ENCODE peak calls at places on chromosomes 13 and 19, in five cellular contexts. Q is testis, I is spleen, U is prostate gland, K is uterus. G is an unnamed sample.
A peak's percentile ranks its signal among the peaks of the same experiment; 100 is the strongest.

GRCh38 chr19:17248011-17248776 is 2.5 kb upstream of the NR2F6 start:
- DNase-seq in Q (no peak), I (no peak), U (no peak), K (no peak), G (no peak)

GRCh38 chr13:75481176-75482069 is 546 bp downstream of the TBC1D4 start:
- DNase-seq in Q (peak; percentile 34), I (peak; percentile 87), U (peak; percentile 21), K (peak; percentile 36), G (peak; percentile 50)

GRCh38 chr13:113531041-113531873 is 40.7 kb upstream of the DCUN1D2 start:
- DNase-seq in Q (peak; percentile 10), I (peak; percentile 61), U (no peak), K (no peak), G (no peak)

GRCh38 chr13:23615677-23616076 is 45.5 kb downstream of the TNFRSF19 start:
- DNase-seq in Q (no peak), I (no peak), U (no peak), K (no peak), G (no peak)

GRCh38 chr19:52748336-52748950 is 13.6 kb upstream of the ZNF611 start:
- DNase-seq in Q (no peak), I (no peak), U (peak; percentile 22), K (peak; percentile 39), G (no peak)

GRCh38 chr13:81760316-81760715 is 1419.4 kb upstream of the SPRY2 start:
- DNase-seq in Q (no peak), I (no peak), U (no peak), K (no peak), G (no peak)

GRCh38 chr19:33700408-33700757 is 78.6 kb downstream of the CHST8 start:
- DNase-seq in Q (no peak), I (peak; percentile 41), U (no peak), K (no peak), G (no peak)

GRCh38 chr19:34661357-34661756 is 15.6 kb downstream of the SCGB2B2 start:
- DNase-seq in Q (no peak), I (no peak), U (peak; percentile 67), K (no peak), G (peak; percentile 19)

GRCh38 chr13:97976551-97977375 is 23.3 kb downstream of the IPO5 start:
- DNase-seq in Q (peak; percentile 92), I (peak; percentile 90), U (no peak), K (no peak), G (no peak)

GRCh38 chr13:31639443-31640163 is 99.7 kb upstream of the RXFP2 start:
- DNase-seq in Q (no peak), I (no peak), U (no peak), K (no peak), G (no peak)

GRCh38 chr19:13974073-13974472 is 21.8 kb downstream of the DCAF15 start:
- DNase-seq in Q (peak; percentile 31), I (no peak), U (peak; percentile 78), K (no peak), G (peak; percentile 23)

GRCh38 chr13:41606646-41607045 is 149.3 kb downstream of the RGCC start:
- DNase-seq in Q (no peak), I (no peak), U (no peak), K (no peak), G (no peak)

GRCh38 chr19:46493236-46494114 is 2.2 kb downstream of the PNMA8B start:
- DNase-seq in Q (no peak), I (peak; percentile 80), U (no peak), K (peak; percentile 50), G (no peak)

GRCh38 chr13:21567714-21568113 is 36.3 kb downstream of the MICU2 start:
- DNase-seq in Q (no peak), I (no peak), U (no peak), K (no peak), G (no peak)

GRCh38 chr13:20102776-20103175 is 58.1 kb downstream of the GJA3 start:
- DNase-seq in Q (no peak), I (no peak), U (no peak), K (no peak), G (no peak)

GRCh38 chr13:93603043-93603442 is 376.4 kb downstream of the GPC6 start:
- DNase-seq in Q (no peak), I (no peak), U (no peak), K (no peak), G (no peak)

GRCh38 chr13:20825476-20825875 is 51.7 kb upstream of the EEF1AKMT1 start:
- DNase-seq in Q (no peak), I (no peak), U (no peak), K (no peak), G (peak; percentile 32)

GRCh38 chr13:107730835-107731234 is 484.5 kb downstream of the LIG4 start:
- DNase-seq in Q (no peak), I (no peak), U (no peak), K (no peak), G (no peak)

GRCh38 chr13:31051999-31052398 is 109.7 kb downstream of the HSPH1 start:
- DNase-seq in Q (no peak), I (no peak), U (no peak), K (no peak), G (no peak)

GRCh38 chr13:49927755-49928154 is 8.4 kb downstream of the SPRYD7 start:
- DNase-seq in Q (no peak), I (no peak), U (no peak), K (no peak), G (no peak)

GRCh38 chr19:29858000-29858596 is 46.3 kb downstream of the CCNE1 start:
- DNase-seq in Q (no peak), I (no peak), U (no peak), K (no peak), G (peak; percentile 61)

GRCh38 chr13:41179593-41180250 is 14.6 kb downstream of the KBTBD7 start:
- DNase-seq in Q (no peak), I (no peak), U (no peak), K (no peak), G (no peak)

DNA sequence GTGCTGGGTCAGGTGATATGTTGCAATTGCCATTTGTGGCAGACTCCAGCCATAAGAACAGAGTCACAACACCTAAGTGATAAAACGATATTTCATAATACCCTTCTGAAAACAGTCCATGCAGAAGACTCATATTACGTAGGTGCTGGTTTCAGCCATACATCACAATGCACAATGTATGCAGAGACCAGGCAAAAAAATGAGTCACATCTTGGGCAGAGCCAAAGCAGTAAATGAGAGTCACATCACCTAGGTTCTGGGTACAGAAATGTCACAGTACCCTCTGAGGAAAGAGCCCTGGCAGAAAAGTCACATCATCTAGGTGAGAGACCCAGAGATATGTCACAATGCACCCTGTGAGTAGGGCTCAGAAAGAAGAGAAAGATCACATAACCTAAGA is 125.2 kb upstream of the ZNF91 start:
- DNase-seq in Q (no peak), I (no peak), U (no peak), K (no peak), G (no peak)
- H3K4me1 ChIP-seq in Q (peaks cover 9% of the 10 kb centered on the region), I (no peaks in the 10 kb centered on the region), U (no peaks in the 10 kb centered on the region), K (no peaks in the 10 kb centered on the region), G (no peaks in the 10 kb centered on the region)

GRCh38 chr13:104460553-104460952 is 1394.3 kb upstream of the SLC10A2 start:
- DNase-seq in Q (no peak), I (no peak), U (no peak), K (no peak), G (no peak)

GRCh38 chr13:104461049-104461448 is 1394.8 kb upstream of the SLC10A2 start:
- DNase-seq in Q (no peak), I (no peak), U (no peak), K (no peak), G (no peak)

DNA sequence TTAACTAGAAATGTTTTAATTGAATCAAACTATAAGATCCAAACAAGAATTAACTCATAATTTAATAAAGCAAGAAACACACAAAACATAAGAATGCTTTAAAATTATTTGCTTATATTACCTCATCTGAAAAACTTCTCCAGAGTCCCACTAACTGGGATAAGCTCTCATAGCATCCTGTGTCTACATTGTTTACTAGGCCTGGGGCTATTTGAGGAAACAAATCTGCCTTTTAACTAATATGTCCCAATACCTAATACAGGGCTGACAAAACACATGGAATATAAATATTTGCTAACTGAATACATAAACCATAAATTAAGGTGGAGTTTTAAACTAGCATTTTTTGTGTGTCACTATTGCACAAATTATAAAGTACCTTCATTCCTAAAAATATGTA is 1399.8 kb upstream of the SLC10A2 start:
- DNase-seq in Q (no peak), I (no peak), U (no peak), K (no peak), G (no peak)
- TF ChIP-seq POLR2A in Q (no peak), I (no peak), U (no peak), K (no peak), G (no peak)

GRCh38 chr19:47518139-47518538 is 3.3 kb upstream of the NAPA start:
- DNase-seq in Q (no peak), I (no peak), U (no peak), K (no peak), G (no peak)
- H3K4me1 ChIP-seq in Q (peaks cover 4% of the 10 kb centered on the region), I (peaks cover 63% of the 10 kb centered on the region), U (peaks cover under 1% of the 10 kb centered on the region), K (no peaks in the 10 kb centered on the region), G (peaks cover 20% of the 10 kb centered on the region)

DNA sequence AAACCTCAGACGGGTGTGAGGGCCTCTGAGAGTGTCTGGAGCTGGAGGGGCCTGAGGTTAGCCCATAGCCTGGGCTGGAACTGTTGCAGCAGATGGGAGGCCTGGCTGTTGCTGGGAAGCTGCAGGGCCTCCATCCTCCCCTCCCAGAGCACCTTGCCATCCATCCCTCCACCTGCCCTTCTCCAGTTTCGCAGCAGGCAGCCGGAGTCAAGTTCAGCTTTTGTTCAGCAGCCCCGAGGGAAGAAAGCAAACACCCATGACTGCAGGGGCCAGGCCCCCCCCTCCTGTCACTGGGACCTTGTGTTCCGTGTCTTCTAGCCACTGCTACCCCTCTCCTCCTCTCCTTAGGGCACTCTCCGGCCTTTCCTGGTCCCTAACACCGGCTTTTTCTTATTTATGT is 8.6 kb downstream of the ANKRD24 start:
- DNase-seq in Q (no peak), I (no peak), U (no peak), K (no peak), G (no peak)
- TF ChIP-seq POLR2A in Q (no peak), I (no peak), U (no peak), K (no peak), G (no peak)

GRCh38 chr19:15379083-15379995 is at the start of gene AKAP8:
- DNase-seq in Q (peak; percentile 99), I (peak; percentile 99), U (peak; percentile 99), K (peak; percentile 99), G (peak; percentile 99)
- H3K4me1 ChIP-seq in Q (peaks cover 29% of the 10 kb centered on the region), I (peaks cover 56% of the 10 kb centered on the region), U (peaks cover 17% of the 10 kb centered on the region), K (peaks cover 4% of the 10 kb centered on the region), G (peaks cover 46% of the 10 kb centered on the region)

GRCh38 chr19:40584007-40584406 is 7.3 kb downstream of the SHKBP1 start:
- DNase-seq in Q (no peak), I (peak; percentile 38), U (no peak), K (no peak), G (no peak)
- TF ChIP-seq POLR2A in Q (no peak), I (no peak), U (no peak), K (no peak), G (no peak)

DNA sequence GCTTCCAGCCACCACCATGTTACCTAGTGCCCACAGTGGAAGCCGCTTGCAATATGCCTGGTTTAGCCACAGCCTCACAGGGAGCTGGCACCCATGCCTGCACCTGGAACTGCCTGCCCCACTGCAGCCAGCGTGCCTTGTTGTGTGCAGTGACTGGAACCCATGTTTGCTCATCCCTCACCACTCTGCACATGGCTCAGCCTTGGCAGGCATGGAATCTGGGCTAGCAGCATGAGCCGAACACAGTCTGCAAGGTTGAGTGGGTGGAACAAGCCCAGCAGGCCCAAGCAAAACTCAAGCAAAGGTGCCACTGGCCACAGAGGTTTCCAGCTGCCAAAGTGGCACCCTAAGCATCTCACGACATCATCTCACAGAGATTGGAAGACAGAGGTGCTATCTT is 269.5 kb downstream of the PCDH20 start:
- DNase-seq in Q (no peak), I (no peak), U (no peak), K (no peak), G (no peak)
- H3K4me1 ChIP-seq in Q (no peaks in the 10 kb centered on the region), I (no peaks in the 10 kb centered on the region), U (no peaks in the 10 kb centered on the region), K (no peaks in the 10 kb centered on the region), G (no peaks in the 10 kb centered on the region)